ENCODE peak calls at places on chromosomes 5 and 9, in ten cellular contexts. One of them, this sample, is unnamed.

GRCh38 chr5:84088996-84089395 is 295.7 kb downstream of the EDIL3 start:
- DNase-seq in HCT116: peak; percentile 31
- DNase-seq in CD8-positive, alpha-beta T cell: no peak
- DNase-seq in brain microvascular endothelial cell: peak; percentile 32
- DNase-seq in PC-9: no peak
- DNase-seq in ovary: no peak
- DNase-seq in IMR-90: peak; percentile 44
- DNase-seq in skeletal muscle cell: no peak
- DNase-seq in AG09309: peak; percentile 7
- DNase-seq in effector memory CD4-positive, alpha-beta T cell: no peak
- DNase-seq in this sample: peak; percentile 16

GRCh38 chr9:72440383-72440782 is 75.4 kb upstream of the ZFAND5 start:
- DNase-seq in effector memory CD4-positive, alpha-beta T cell: no peak
- DNase-seq in ovary: no peak
- DNase-seq in CD8-positive, alpha-beta T cell: no peak
- DNase-seq in HCT116: no peak
- DNase-seq in IMR-90: no peak
- DNase-seq in skeletal muscle cell: no peak
- DNase-seq in brain microvascular endothelial cell: no peak
- DNase-seq in PC-9: no peak
- DNase-seq in AG09309: no peak
- DNase-seq in this sample: no peak

GRCh38 chr5:57778528-57779175 is 296.0 kb upstream of the ACTBL2 start:
- DNase-seq in IMR-90: peak; percentile 60
- DNase-seq in ovary: no peak
- DNase-seq in CD8-positive, alpha-beta T cell: no peak
- DNase-seq in PC-9: peak; percentile 39
- DNase-seq in AG09309: no peak
- DNase-seq in brain microvascular endothelial cell: peak; percentile 66
- DNase-seq in HCT116: no peak
- DNase-seq in effector memory CD4-positive, alpha-beta T cell: no peak
- DNase-seq in skeletal muscle cell: no peak
- DNase-seq in this sample: peak; percentile 15

GRCh38 chr9:111994831-111995458 is 98.3 kb downstream of the UGCG start:
- DNase-seq in brain microvascular endothelial cell: no peak
- DNase-seq in IMR-90: no peak
- DNase-seq in ovary: no peak
- DNase-seq in PC-9: no peak
- DNase-seq in CD8-positive, alpha-beta T cell: no peak
- DNase-seq in HCT116: no peak
- DNase-seq in AG09309: no peak
- DNase-seq in effector memory CD4-positive, alpha-beta T cell: no peak
- DNase-seq in skeletal muscle cell: no peak
- DNase-seq in this sample: no peak

GRCh38 chr9:101849102-101849707 is 110.8 kb upstream of the GRIN3A start:
- DNase-seq in CD8-positive, alpha-beta T cell: no peak
- DNase-seq in ovary: no peak
- DNase-seq in effector memory CD4-positive, alpha-beta T cell: no peak
- DNase-seq in skeletal muscle cell: no peak
- DNase-seq in IMR-90: no peak
- DNase-seq in PC-9: no peak
- DNase-seq in HCT116: no peak
- DNase-seq in AG09309: no peak
- DNase-seq in brain microvascular endothelial cell: no peak
- DNase-seq in this sample: no peak

GRCh38 chr5:65654713-65655112 is 29.9 kb downstream of the SHLD3 start:
- DNase-seq in HCT116: no peak
- DNase-seq in brain microvascular endothelial cell: no peak
- DNase-seq in CD8-positive, alpha-beta T cell: no peak
- DNase-seq in IMR-90: no peak
- DNase-seq in ovary: no peak
- DNase-seq in skeletal muscle cell: no peak
- DNase-seq in AG09309: no peak
- DNase-seq in PC-9: no peak
- DNase-seq in effector memory CD4-positive, alpha-beta T cell: no peak
- DNase-seq in this sample: no peak

GRCh38 chr5:85814596-85814995 is 803.1 kb upstream of the COX7C start:
- DNase-seq in skeletal muscle cell: no peak
- DNase-seq in IMR-90: no peak
- DNase-seq in brain microvascular endothelial cell: no peak
- DNase-seq in effector memory CD4-positive, alpha-beta T cell: no peak
- DNase-seq in CD8-positive, alpha-beta T cell: no peak
- DNase-seq in HCT116: no peak
- DNase-seq in ovary: no peak
- DNase-seq in AG09309: no peak
- DNase-seq in PC-9: peak; percentile 39
- DNase-seq in this sample: peak; percentile 83

GRCh38 chr5:122485226-122485625 is 173.2 kb downstream of the SNCAIP start:
- DNase-seq in brain microvascular endothelial cell: no peak
- DNase-seq in ovary: no peak
- DNase-seq in AG09309: no peak
- DNase-seq in CD8-positive, alpha-beta T cell: no peak
- DNase-seq in HCT116: no peak
- DNase-seq in effector memory CD4-positive, alpha-beta T cell: no peak
- DNase-seq in skeletal muscle cell: no peak
- DNase-seq in PC-9: no peak
- DNase-seq in IMR-90: no peak
- DNase-seq in this sample: no peak

GRCh38 chr5:163658702-163659567 is 153.5 kb downstream of the MAT2B start:
- DNase-seq in IMR-90: peak; percentile 55
- DNase-seq in effector memory CD4-positive, alpha-beta T cell: no peak
- DNase-seq in brain microvascular endothelial cell: no peak
- DNase-seq in ovary: no peak
- DNase-seq in PC-9: no peak
- DNase-seq in CD8-positive, alpha-beta T cell: no peak
- DNase-seq in HCT116: no peak
- DNase-seq in skeletal muscle cell: no peak
- DNase-seq in AG09309: no peak
- DNase-seq in this sample: no peak

GRCh38 chr9:3526903-3527652 is 1.3 kb upstream of the RFX3 start:
- DNase-seq in IMR-90: peak; percentile 13
- DNase-seq in ovary: no peak
- DNase-seq in brain microvascular endothelial cell: peak; percentile 5
- DNase-seq in effector memory CD4-positive, alpha-beta T cell: peak; percentile 34
- DNase-seq in HCT116: peak; percentile 33
- DNase-seq in skeletal muscle cell: no peak
- DNase-seq in PC-9: peak; percentile 35
- DNase-seq in CD8-positive, alpha-beta T cell: no peak
- DNase-seq in AG09309: no peak
- DNase-seq in this sample: peak; percentile 77

GRCh38 chr5:169906745-169907649 is 73.3 kb downstream of the INSYN2B start:
- DNase-seq in skeletal muscle cell: no peak
- DNase-seq in HCT116: no peak
- DNase-seq in AG09309: no peak
- DNase-seq in effector memory CD4-positive, alpha-beta T cell: no peak
- DNase-seq in brain microvascular endothelial cell: no peak
- DNase-seq in ovary: no peak
- DNase-seq in CD8-positive, alpha-beta T cell: no peak
- DNase-seq in IMR-90: peak; percentile 22
- DNase-seq in PC-9: no peak
- DNase-seq in this sample: no peak

GRCh38 chr9:16899611-16900010 is 29.1 kb upstream of the BNC2 start:
- DNase-seq in brain microvascular endothelial cell: peak; percentile 21
- DNase-seq in skeletal muscle cell: no peak
- DNase-seq in HCT116: no peak
- DNase-seq in IMR-90: peak; percentile 59
- DNase-seq in AG09309: no peak
- DNase-seq in effector memory CD4-positive, alpha-beta T cell: no peak
- DNase-seq in ovary: no peak
- DNase-seq in PC-9: no peak
- DNase-seq in CD8-positive, alpha-beta T cell: no peak
- DNase-seq in this sample: no peak

GRCh38 chr9:77507212-77507961 is 140.7 kb downstream of the GNA14 start:
- DNase-seq in effector memory CD4-positive, alpha-beta T cell: no peak
- DNase-seq in IMR-90: no peak
- DNase-seq in CD8-positive, alpha-beta T cell: no peak
- DNase-seq in AG09309: peak; percentile 1
- DNase-seq in ovary: no peak
- DNase-seq in PC-9: no peak
- DNase-seq in HCT116: no peak
- DNase-seq in skeletal muscle cell: peak; percentile 14
- DNase-seq in brain microvascular endothelial cell: no peak
- DNase-seq in this sample: no peak

GRCh38 chr9:18061856-18062255 is 412.1 kb upstream of the ADAMTSL1 start:
- DNase-seq in HCT116: no peak
- DNase-seq in CD8-positive, alpha-beta T cell: no peak
- DNase-seq in PC-9: no peak
- DNase-seq in ovary: no peak
- DNase-seq in brain microvascular endothelial cell: no peak
- DNase-seq in skeletal muscle cell: no peak
- DNase-seq in IMR-90: peak; percentile 11
- DNase-seq in effector memory CD4-positive, alpha-beta T cell: no peak
- DNase-seq in AG09309: no peak
- DNase-seq in this sample: no peak

GRCh38 chr5:68688547-68688946 is 405.3 kb upstream of the SLC30A5 start:
- DNase-seq in PC-9: no peak
- DNase-seq in effector memory CD4-positive, alpha-beta T cell: no peak
- DNase-seq in HCT116: no peak
- DNase-seq in skeletal muscle cell: no peak
- DNase-seq in AG09309: no peak
- DNase-seq in CD8-positive, alpha-beta T cell: no peak
- DNase-seq in brain microvascular endothelial cell: no peak
- DNase-seq in ovary: no peak
- DNase-seq in IMR-90: no peak
- DNase-seq in this sample: no peak
- H3K4me3 ChIP-seq in PC-9: no peak overlapping the region
- H3K4me3 ChIP-seq in effector memory CD4-positive, alpha-beta T cell: no peak overlapping the region
- H3K4me3 ChIP-seq in HCT116: no peak overlapping the region
- H3K4me3 ChIP-seq in skeletal muscle cell: no peak overlapping the region
- H3K4me3 ChIP-seq in AG09309: no peak overlapping the region
- H3K4me3 ChIP-seq in CD8-positive, alpha-beta T cell: no peak overlapping the region
- H3K4me3 ChIP-seq in brain microvascular endothelial cell: no peak overlapping the region
- H3K4me3 ChIP-seq in ovary: no peak overlapping the region
- H3K4me3 ChIP-seq in IMR-90: no peak overlapping the region
- H3K4me3 ChIP-seq in this sample: no peak overlapping the region

DNA sequence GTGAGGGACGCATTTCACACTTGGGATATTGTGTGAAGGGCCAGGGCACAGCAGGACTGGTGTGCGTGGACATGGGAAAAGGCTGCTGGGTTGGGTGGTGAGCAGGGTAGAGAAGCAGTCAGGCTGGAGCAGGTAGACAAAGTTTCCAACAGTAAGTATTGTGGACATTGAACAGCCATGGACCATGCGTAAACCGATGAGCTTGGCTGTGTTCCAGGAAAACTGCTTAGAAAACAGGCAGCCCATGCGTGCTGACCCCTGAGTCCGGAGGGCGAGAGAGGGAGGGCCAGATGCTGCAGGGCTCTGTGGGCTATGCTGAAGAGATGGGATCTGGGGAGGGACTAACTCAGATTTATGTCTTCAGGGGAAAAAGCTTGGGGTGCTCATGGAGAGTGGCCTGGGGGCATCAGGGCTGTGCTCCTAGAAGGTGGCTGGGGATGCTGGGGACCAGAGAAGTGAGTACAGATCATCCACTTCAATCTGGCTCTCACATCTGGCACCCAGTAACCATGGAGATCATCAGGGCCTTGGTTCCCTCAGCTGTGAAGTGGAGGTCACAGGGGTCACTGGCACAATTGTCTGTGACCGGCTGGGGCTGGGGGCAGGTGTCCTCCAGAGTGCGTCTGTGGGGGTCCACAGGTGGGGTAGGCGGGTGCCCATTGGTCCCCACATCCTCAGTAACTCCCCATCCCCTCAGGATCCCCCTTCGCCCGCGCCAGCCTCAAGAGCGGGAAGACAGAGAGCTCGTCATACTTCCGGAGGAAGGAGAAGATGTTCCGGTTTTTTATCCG is 93.3 kb downstream of the CACNA1B start:
- DNase-seq in PC-9: no peak
- DNase-seq in HCT116: no peak
- DNase-seq in AG09309: no peak
- DNase-seq in ovary: no peak
- DNase-seq in IMR-90: no peak
- DNase-seq in effector memory CD4-positive, alpha-beta T cell: no peak
- DNase-seq in brain microvascular endothelial cell: no peak
- DNase-seq in skeletal muscle cell: no peak
- DNase-seq in CD8-positive, alpha-beta T cell: peak; percentile 29
- DNase-seq in this sample: no peak
- H3K4me3 ChIP-seq in PC-9: no peak overlapping the region
- H3K4me3 ChIP-seq in HCT116: no peak overlapping the region
- H3K4me3 ChIP-seq in AG09309: no peak overlapping the region
- H3K4me3 ChIP-seq in ovary: no peak overlapping the region
- H3K4me3 ChIP-seq in IMR-90: no peak overlapping the region
- H3K4me3 ChIP-seq in effector memory CD4-positive, alpha-beta T cell: no peak overlapping the region
- H3K4me3 ChIP-seq in brain microvascular endothelial cell: no peak overlapping the region
- H3K4me3 ChIP-seq in skeletal muscle cell: no peak overlapping the region
- H3K4me3 ChIP-seq in CD8-positive, alpha-beta T cell: no peak overlapping the region
- H3K4me3 ChIP-seq in this sample: no peak overlapping the region

DNA sequence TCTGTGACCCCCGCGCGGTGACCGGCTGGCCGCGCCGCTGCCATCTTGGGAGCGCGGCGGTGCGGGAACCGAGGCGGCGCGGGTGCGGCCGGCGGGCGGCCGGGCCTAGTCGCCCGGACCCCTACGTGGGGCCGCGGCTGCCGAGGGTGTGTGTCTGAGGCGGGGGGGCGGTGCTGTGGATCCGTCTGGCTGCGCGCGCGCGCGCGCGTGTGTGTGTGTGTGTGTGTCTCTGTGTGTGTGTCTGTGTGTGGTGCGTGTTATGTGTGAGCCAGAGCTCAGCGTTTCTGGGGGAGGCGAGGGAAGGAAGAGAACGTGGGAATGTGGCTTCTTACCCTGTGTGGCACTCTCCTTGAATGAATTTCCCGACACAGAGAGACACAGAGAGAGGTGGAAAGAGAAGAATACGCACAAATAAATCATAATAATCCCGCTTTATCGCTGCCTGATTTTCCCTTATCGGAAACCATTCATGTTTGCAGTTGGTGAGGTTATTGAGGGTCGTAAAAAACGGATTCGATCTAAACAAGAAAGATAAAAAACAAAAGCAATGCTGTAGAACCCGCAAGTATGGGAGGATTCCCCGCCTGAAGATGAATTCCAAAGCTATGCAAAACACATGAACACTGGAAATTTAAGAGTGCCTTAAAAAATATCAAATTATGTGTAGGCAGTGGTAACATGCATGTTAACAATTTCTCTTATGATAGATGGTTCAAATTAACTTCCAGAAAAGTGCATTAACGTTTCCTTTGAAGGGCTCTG is 5.7 kb downstream of the NR2F1 start:
- DNase-seq in effector memory CD4-positive, alpha-beta T cell: no peak
- DNase-seq in AG09309: no peak
- DNase-seq in PC-9: no peak
- DNase-seq in IMR-90: peak; percentile 59
- DNase-seq in ovary: no peak
- DNase-seq in brain microvascular endothelial cell: no peak
- DNase-seq in HCT116: no peak
- DNase-seq in CD8-positive, alpha-beta T cell: peak; percentile 41
- DNase-seq in skeletal muscle cell: no peak
- DNase-seq in this sample: peak; percentile 46
- H3K4me3 ChIP-seq in effector memory CD4-positive, alpha-beta T cell: no peak overlapping the region
- H3K4me3 ChIP-seq in AG09309: no peak overlapping the region
- H3K4me3 ChIP-seq in PC-9: no peak overlapping the region
- H3K4me3 ChIP-seq in IMR-90: peak overlapping the region; percentile 99
- H3K4me3 ChIP-seq in ovary: no peak overlapping the region
- H3K4me3 ChIP-seq in brain microvascular endothelial cell: peak overlapping the region; percentile 68
- H3K4me3 ChIP-seq in HCT116: no peak overlapping the region
- H3K4me3 ChIP-seq in CD8-positive, alpha-beta T cell: no peak overlapping the region
- H3K4me3 ChIP-seq in skeletal muscle cell: no peak overlapping the region
- H3K4me3 ChIP-seq in this sample: no peak overlapping the region

DNA sequence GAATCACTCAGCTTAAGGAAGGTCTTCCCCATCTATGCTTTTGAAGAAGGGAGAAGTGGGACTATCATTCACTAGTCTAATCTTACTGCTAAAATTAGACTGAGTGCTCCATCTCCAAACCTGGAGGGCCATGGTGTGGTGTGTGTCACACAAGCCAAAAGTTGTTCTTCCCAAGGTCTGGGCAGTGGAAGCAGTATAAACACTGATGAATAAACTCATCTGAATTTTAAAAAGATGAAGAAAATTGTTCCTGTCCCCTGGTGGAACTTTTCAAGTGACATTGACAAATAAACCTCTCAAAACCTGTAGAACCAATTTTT is 16.2 kb downstream of the STX17 start:
- DNase-seq in PC-9: no peak
- DNase-seq in effector memory CD4-positive, alpha-beta T cell: no peak
- DNase-seq in AG09309: no peak
- DNase-seq in IMR-90: no peak
- DNase-seq in HCT116: no peak
- DNase-seq in skeletal muscle cell: no peak
- DNase-seq in ovary: no peak
- DNase-seq in brain microvascular endothelial cell: no peak
- DNase-seq in CD8-positive, alpha-beta T cell: no peak
- DNase-seq in this sample: no peak
- H3K4me3 ChIP-seq in PC-9: no peak overlapping the region
- H3K4me3 ChIP-seq in effector memory CD4-positive, alpha-beta T cell: no peak overlapping the region
- H3K4me3 ChIP-seq in AG09309: no peak overlapping the region
- H3K4me3 ChIP-seq in IMR-90: no peak overlapping the region
- H3K4me3 ChIP-seq in HCT116: no peak overlapping the region
- H3K4me3 ChIP-seq in skeletal muscle cell: no peak overlapping the region
- H3K4me3 ChIP-seq in ovary: no peak overlapping the region
- H3K4me3 ChIP-seq in brain microvascular endothelial cell: no peak overlapping the region
- H3K4me3 ChIP-seq in CD8-positive, alpha-beta T cell: no peak overlapping the region
- H3K4me3 ChIP-seq in this sample: no peak overlapping the region